ENCODE peak calls at places on chromosomes 4 and X, in nine cellular contexts. Y is fibroblast of lung, M is lower lobe of right lung, W is psoas muscle, N is fibroblast of pulmonary artery, X is GM23338, B is astrocyte of the spinal cord, T is right lobe of liver, Q is right atrium auricular region. Z is an unnamed sample.

GRCh38 chr4:100511906-100512305 is 5.9 kb downstream of the EMCN start:
- DNase-seq in X (peak), M (no peak), Q (no peak), N (no peak), W (no peak), Y (no peak), B (no peak), T (no peak), Z (no peak)

GRCh38 chr4:132123870-132124623 is 1025.0 kb upstream of the PCDH10 start:
- DNase-seq in T (no peak), B (peak), Q (no peak), W (no peak), X (peak), M (no peak), Y (peak), N (peak), Z (no peak)

GRCh38 chr4:97394653-97395052 is 748.6 kb downstream of the STPG2 start:
- DNase-seq in Y (no peak), W (no peak), M (no peak), T (no peak), B (peak), Q (no peak), N (peak), X (no peak), Z (no peak)

GRCh38 chr4:79678472-79679202 is 270.6 kb upstream of the GK2 start:
- DNase-seq in W (no peak), T (no peak), Y (no peak), Q (no peak), X (no peak), N (peak), M (no peak), B (peak), Z (no peak)

GRCh38 chr4:7054106-7054880 is 11.1 kb downstream of the TADA2B start:
- DNase-seq in T (no peak), N (no peak), Q (no peak), X (no peak), Y (no peak), W (no peak), M (no peak), B (no peak), Z (no peak)

GRCh38 chr4:105972946-105973621 is 77.8 kb downstream of the NPNT start:
- DNase-seq in T (no peak), B (no peak), M (no peak), N (no peak), X (peak), Y (no peak), W (no peak), Q (no peak), Z (no peak)

GRCh38 chrX:103330601-103331397 is 760 bp downstream of the TCEAL7 start:
- DNase-seq in Y (peak), M (no peak), N (peak), W (no peak), B (peak), X (peak), Q (no peak), T (no peak), Z (no peak)

GRCh38 chr4:170652571-170652970 is 562.8 kb upstream of the AADAT start:
- DNase-seq in N (no peak), B (no peak), X (no peak), Y (no peak), M (no peak), W (no peak), T (no peak), Q (no peak), Z (no peak)

GRCh38 chr4:145709336-145709735 is 29.4 kb downstream of the C4orf51 start:
- DNase-seq in Y (no peak), Q (no peak), M (no peak), N (no peak), X (no peak), B (no peak), T (no peak), W (no peak), Z (no peak)

GRCh38 chr4:80201326-80202151 is 4.2 kb downstream of the PRDM8 start:
- DNase-seq in B (peak), N (peak), W (no peak), Q (no peak), Y (peak), T (peak), X (peak), M (peak), Z (peak)

GRCh38 chrX:103329991-103330390 is at the start of gene TCEAL7:
- DNase-seq in T (no peak), X (peak), Y (peak), M (no peak), W (peak), N (peak), Q (no peak), B (peak), Z (peak)

GRCh38 chr4:41200486-41201017 is 13.8 kb downstream of the APBB2 start:
- DNase-seq in Y (no peak), X (no peak), W (no peak), M (no peak), Q (no peak), T (no peak), N (no peak), B (no peak), Z (no peak)

GRCh38 chr4:153209410-153209809 is 5.2 kb downstream of the TRIM2 start:
- DNase-seq in Y (no peak), T (no peak), W (no peak), M (no peak), X (peak), N (no peak), B (no peak), Q (no peak), Z (no peak)

GRCh38 chrX:48956728-48957414 is 536 bp downstream of the OTUD5 start:
- DNase-seq in W (peak), Y (no peak), B (no peak), X (no peak), N (no peak), T (peak), M (peak), Q (no peak), Z (no peak)

GRCh38 chrX:39519566-39520301 is 578.0 kb downstream of the BCOR start:
- DNase-seq in N (no peak), M (no peak), T (no peak), Y (no peak), X (no peak), Q (peak), B (no peak), W (peak), Z (no peak)

GRCh38 chr4:147361726-147362125 is 119.2 kb upstream of the EDNRA start:
- DNase-seq in W (no peak), Q (no peak), B (peak), X (no peak), M (no peak), N (peak), Y (peak), T (no peak), Z (no peak)

GRCh38 chrX:105837227-105837626 is 14.9 kb downstream of the NRK start:
- DNase-seq in B (peak), X (no peak), M (no peak), T (no peak), N (peak), Y (peak), W (peak), Q (peak), Z (no peak)

GRCh38 chr4:113572620-113573019 is 188.9 kb downstream of the CAMK2D start:
- DNase-seq in M (no peak), Q (no peak), X (no peak), N (no peak), T (no peak), W (no peak), Y (no peak), B (no peak), Z (no peak)

GRCh38 chr4:169420291-169420690 is 149.5 kb upstream of the SH3RF1 start:
- DNase-seq in T (no peak), W (no peak), Q (no peak), Y (no peak), B (no peak), M (no peak), N (no peak), X (no peak), Z (no peak)

GRCh38 chr4:2465032-2465431 is 3.9 kb upstream of the RNF4 start:
- DNase-seq in Y (no peak), B (no peak), W (no peak), T (no peak), Q (no peak), X (no peak), N (no peak), M (no peak), Z (no peak)

GRCh38 chrX:1906028-1906427 is 291.2 kb downstream of the ASMT start:
- DNase-seq in M (no peak), Y (no peak), Q (no peak), T (no peak), W (no peak), X (no peak), B (no peak), N (no peak), Z (no peak)

GRCh38 chrX:22300130-22300529 is 27.4 kb downstream of the CBLL2 start:
- DNase-seq in B (peak), Y (peak), T (no peak), Q (no peak), X (no peak), M (no peak), N (peak), W (no peak), Z (no peak)

GRCh38 chrX:41064028-41064427 is 21.2 kb upstream of the USP9X start:
- DNase-seq in Y (peak), T (no peak), X (no peak), B (peak), N (no peak), W (no peak), M (no peak), Q (no peak), Z (no peak)

GRCh38 chrX:150163181-150163930 is 199.8 kb upstream of the MAMLD1 start:
- DNase-seq in M (no peak), Y (peak), T (no peak), W (no peak), X (no peak), N (no peak), Q (no peak), B (no peak), Z (no peak)

GRCh38 chr4:2786152-2786671 is 6.7 kb upstream of the SH3BP2 start:
- DNase-seq in W (no peak), X (no peak), B (no peak), Y (no peak), Q (no peak), T (no peak), M (peak), N (no peak), Z (no peak)

GRCh38 chr4:103478729-103479128 is 241.1 kb downstream of the TACR3 start:
- DNase-seq in M (no peak), Y (peak), T (no peak), W (no peak), N (no peak), Q (no peak), B (peak), X (no peak), Z (no peak)

GRCh38 chr4:62161446-62161845 is 961.3 kb downstream of the ADGRL3 start:
- DNase-seq in W (no peak), Y (no peak), X (no peak), B (no peak), N (no peak), T (no peak), Q (no peak), M (no peak), Z (no peak)

GRCh38 chr4:67549123-67549522 is 3.8 kb upstream of the CENPC start:
- DNase-seq in X (no peak), Y (peak), B (no peak), Q (no peak), N (peak), M (no peak), W (no peak), T (no peak), Z (no peak)

GRCh38 chrX:39725928-39726619 is 371.7 kb downstream of the BCOR start:
- DNase-seq in X (no peak), Q (no peak), Y (peak), B (peak), N (peak), T (no peak), M (no peak), W (no peak), Z (no peak)

GRCh38 chr4:121273191-121273590 is 107.6 kb downstream of the QRFPR start:
- DNase-seq in Y (no peak), B (no peak), W (no peak), N (no peak), Q (no peak), M (no peak), X (no peak), T (no peak), Z (no peak)

GRCh38 chr4:105622269-105622668 is 69.8 kb downstream of the ARHGEF38 start:
- DNase-seq in W (no peak), X (no peak), N (peak), B (no peak), Y (peak), T (no peak), M (no peak), Q (no peak), Z (no peak)

GRCh38 chr4:142516686-142517145 is 329.4 kb downstream of the INPP4B start:
- DNase-seq in X (no peak), M (no peak), N (peak), W (no peak), T (no peak), Q (no peak), Y (peak), B (peak), Z (no peak)

GRCh38 chr4:24794916-24795665 is at the start of gene SOD3:
- DNase-seq in B (peak), T (peak), N (peak), X (peak), W (peak), Q (peak), M (peak), Y (peak), Z (no peak)

GRCh38 chrX:30307466-30307865 is 1.7 kb downstream of the NR0B1 start:
- DNase-seq in T (no peak), Q (no peak), Y (no peak), W (no peak), N (no peak), M (no peak), X (no peak), B (no peak), Z (no peak)

GRCh38 chr4:84126061-84126787 is 372.9 kb downstream of the NKX6-1 start:
- DNase-seq in T (no peak), M (no peak), B (no peak), X (peak), Q (no peak), W (no peak), N (no peak), Y (no peak), Z (no peak)

GRCh38 chr4:185925910-185926360 is 113.9 kb upstream of the SORBS2 start:
- DNase-seq in B (no peak), W (no peak), T (no peak), M (no peak), N (no peak), X (peak), Q (no peak), Y (no peak), Z (no peak)

DNA sequence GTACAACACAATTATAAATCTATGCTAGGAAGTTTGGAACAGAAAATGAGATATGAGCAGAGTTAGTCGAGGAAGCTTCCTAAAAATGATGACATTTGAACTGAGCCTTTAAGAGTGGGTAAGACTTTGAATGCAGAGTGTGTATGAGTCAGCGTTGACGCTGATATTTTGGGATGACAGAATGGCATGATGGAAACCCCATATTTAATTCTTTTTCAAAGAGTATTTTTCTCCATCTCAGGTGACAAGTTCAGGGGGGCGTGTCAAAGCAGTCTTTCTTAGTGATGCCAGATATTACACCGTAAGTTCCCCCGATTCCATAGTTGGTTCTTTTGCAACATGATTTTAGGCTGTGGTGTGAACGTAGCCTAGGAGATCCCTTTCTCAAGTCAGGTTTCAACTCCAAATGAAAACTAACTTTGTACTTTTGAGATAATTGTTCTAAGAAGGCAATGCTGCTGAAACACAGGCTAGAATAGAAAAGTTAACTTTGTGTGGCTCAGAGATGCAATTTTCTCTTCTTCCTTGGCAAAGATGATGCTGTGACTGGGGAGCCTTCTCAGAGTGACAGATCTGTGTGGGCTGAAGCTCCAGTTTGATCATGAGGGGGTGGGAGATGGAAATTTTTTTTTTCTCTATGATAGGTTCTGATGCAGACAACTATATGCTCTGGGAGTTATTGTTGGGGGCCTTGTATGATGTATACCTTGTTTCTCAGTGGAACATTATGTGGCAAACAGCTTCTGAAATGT is 59.2 kb downstream of the GLUD2 start:
- DNase-seq in X (no peak), W (no peak), B (no peak), Y (no peak), T (no peak), Q (no peak), N (no peak), M (no peak), Z (no peak)
- TF ChIP-seq CTCF in X (no peak), W (no peak), B (no peak), Y (no peak), T (no peak), Q (no peak), N (no peak), M (no peak), Z (no peak)

DNA sequence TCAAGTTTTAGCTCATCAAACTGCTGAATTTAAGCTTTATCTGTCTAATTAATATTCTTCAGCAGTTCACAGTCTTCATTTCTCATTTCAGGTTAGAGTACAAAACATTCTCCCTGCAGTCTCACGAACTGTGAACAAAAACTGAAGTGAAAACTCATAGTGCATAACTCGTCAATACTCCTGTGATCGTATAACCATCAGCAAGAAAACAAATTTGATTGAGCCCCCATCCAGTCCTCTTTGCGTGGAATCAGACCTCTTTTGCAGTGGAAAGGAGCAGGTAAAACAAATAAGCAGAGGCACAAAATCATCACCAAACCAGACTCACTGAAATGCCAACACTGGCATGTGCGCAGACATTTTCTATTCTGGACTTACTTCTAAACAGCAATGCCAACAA is 12.7 kb downstream of the ADAM29 start:
- DNase-seq in W (no peak), T (no peak), X (no peak), B (no peak), Q (no peak), M (no peak), N (no peak), Y (no peak), Z (no peak)
- H3K4me3 ChIP-seq in W (no peak), T (no peak), X (no peak), B (no peak), Q (no peak), M (no peak), N (no peak), Y (no peak), Z (no peak)

DNA sequence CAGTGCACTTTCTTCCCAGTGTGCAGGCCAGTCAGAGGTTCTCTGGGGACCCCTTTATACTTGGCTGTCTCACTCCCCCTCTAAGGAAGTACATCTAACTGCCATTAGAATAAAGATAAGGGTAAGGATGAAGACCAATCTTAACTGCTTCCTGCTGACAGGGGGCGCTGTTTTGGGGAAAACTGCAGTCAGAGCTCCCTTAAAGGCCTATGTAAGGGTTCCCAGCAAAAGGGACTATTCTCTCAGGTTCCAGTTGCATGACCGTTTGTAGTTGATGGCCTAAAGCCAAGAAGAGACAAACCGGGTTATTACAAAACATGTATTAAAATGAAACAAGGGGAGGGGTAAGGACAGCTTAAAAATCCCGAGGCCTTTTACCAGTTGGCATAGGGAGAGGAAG is 115.6 kb upstream of the SPIN4 start:
- DNase-seq in X (peak), M (no peak), Q (no peak), Y (no peak), N (peak), B (no peak), T (no peak), W (no peak), Z (no peak)
- TF ChIP-seq CTCF in X (peak), M (no peak), Q (no peak), Y (no peak), N (no peak), B (peak), T (no peak), W (no peak), Z (no peak)

DNA sequence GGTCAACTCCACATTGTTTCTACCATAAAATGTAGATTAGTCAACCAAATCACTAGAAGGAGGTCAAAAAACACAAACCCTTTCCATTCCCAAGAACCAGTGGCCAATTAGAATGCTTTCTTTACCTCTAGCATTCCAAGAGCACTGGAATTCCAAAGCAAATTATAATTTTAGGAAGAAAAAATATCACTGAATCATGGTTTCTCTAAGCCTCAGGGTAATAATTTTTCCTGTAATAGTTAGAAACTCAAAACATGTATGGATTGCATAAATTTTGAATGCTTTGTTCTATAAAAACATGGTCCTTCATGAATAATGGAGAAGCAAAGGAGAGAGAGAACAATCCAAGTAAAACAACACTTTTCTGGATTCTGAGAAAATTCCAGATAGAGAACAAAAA is 39.5 kb downstream of the LEF1 start:
- DNase-seq in X (no peak), Q (no peak), B (no peak), T (no peak), M (no peak), N (no peak), W (no peak), Y (no peak), Z (no peak)
- H3K4me3 ChIP-seq in X (no peak), Q (no peak), B (no peak), T (no peak), M (no peak), N (no peak), W (no peak), Y (no peak), Z (no peak)

Z was measured in dorsolateral prefrontal cortex.